ENCODE peak calls at places on chromosomes 7 and 10, in seven cellular contexts. G is HCT116, P is Panc1, J is HepG2, U is GM23338, B is GM12878, Q is K562. S is an unnamed sample.
A peak's percentile ranks its signal among the peaks of the same experiment; 100 is the strongest.

GRCh38 chr7:22255834-22256233 is 101.1 kb downstream of the RAPGEF5 start:
- ATAC-seq in G (no peak), P (no peak), J (no peak), U (peak; percentile 81), B (peak; percentile 44), Q (no peak), S (no peak)

GRCh38 chr7:87210506-87210905 is 9.0 kb downstream of the TMEM243 start:
- ATAC-seq in G (no peak), P (no peak), J (no peak), U (no peak), B (no peak), Q (peak; percentile 34), S (no peak)

GRCh38 chr7:118872568-118872967 is 648.1 kb downstream of the ANKRD7 start:
- ATAC-seq in G (no peak), P (no peak), J (no peak), U (no peak), B (no peak), Q (no peak), S (no peak)

GRCh38 chr10:48518926-48519730 is 85.7 kb downstream of the ARHGAP22 start:
- ATAC-seq in G (no peak), P (no peak), J (no peak), U (no peak), B (peak; percentile 15), Q (no peak), S (no peak)

GRCh38 chr10:27366769-27367168 is 126.2 kb upstream of the ACBD5 start:
- ATAC-seq in G (no peak), P (no peak), J (no peak), U (no peak), B (peak; percentile 59), Q (no peak), S (no peak)

GRCh38 chr7:147635288-147635687 is 955.3 kb upstream of the C7orf33 start:
- ATAC-seq in G (no peak), P (no peak), J (no peak), U (no peak), B (no peak), Q (no peak), S (no peak)

GRCh38 chr7:94146408-94146807 is 142.3 kb upstream of the BET1 start:
- ATAC-seq in G (no peak), P (no peak), J (no peak), U (peak; percentile 77), B (no peak), Q (peak; percentile 34), S (no peak)

GRCh38 chr10:46014683-46015405 is 15.6 kb downstream of the NCOA4 start:
- ATAC-seq in G (no peak), P (no peak), J (no peak), U (no peak), B (peak; percentile 36), Q (no peak), S (no peak)

GRCh38 chr7:158355456-158356065 is 232.1 kb downstream of the PTPRN2 start:
- ATAC-seq in G (peak; percentile 69), P (peak; percentile 88), J (peak; percentile 78), U (peak; percentile 36), B (no peak), Q (peak; percentile 82), S (no peak)

GRCh38 chr10:123930340-123931001 is 38.9 kb upstream of the CPXM2 start:
- ATAC-seq in G (no peak), P (no peak), J (no peak), U (no peak), B (no peak), Q (no peak), S (peak; percentile 81)

GRCh38 chr7:93981480-93981874 is 22.7 kb downstream of the BET1 start:
- ATAC-seq in G (no peak), P (no peak), J (no peak), U (peak; percentile 81), B (no peak), Q (no peak), S (no peak)

GRCh38 chr7:123669485-123669884 is 13.8 kb downstream of the LMOD2 start:
- ATAC-seq in G (no peak), P (no peak), J (peak; percentile 27), U (no peak), B (no peak), Q (no peak), S (no peak)

DNA sequence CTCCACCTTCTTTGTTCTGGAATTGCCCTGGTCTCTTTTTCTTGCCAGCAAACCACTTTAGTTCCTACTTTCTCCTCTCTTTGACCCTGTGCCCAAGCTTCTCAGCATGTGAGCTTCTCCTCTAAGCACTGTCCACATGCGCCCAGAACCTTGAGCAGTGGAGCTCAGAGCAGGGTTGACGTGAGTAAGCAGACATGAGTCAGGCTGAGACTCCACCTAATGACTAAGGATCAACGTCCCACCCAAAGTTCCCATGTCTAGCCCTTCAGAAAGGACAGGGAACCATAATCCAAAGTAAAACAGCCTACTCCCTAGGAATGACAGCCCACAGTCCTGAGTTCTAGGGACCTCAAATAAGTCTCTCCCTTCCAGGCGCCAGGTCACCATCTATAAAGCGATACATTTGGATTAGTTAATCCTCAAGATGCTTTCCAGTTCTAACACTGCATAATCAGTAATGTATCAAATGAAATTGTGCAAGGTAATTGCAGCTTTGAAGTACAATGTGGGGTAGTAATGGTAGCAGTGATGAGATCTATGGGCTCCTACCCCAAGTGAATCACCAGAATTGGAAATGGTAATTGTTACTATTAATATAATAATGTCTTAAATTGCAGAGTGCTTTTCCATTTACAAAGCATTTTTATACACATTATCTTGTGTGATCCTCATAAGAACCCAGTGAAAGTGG is 44.5 kb downstream of the KCNMA1 start:
- ATAC-seq in G (peak; percentile 91), P (peak; percentile 92), J (no peak), U (no peak), B (no peak), Q (peak; percentile 67), S (peak; percentile 73)
- TF ChIP-seq POLR2AphosphoS5 in G (no peak), P (no peak), J (no peak), U (no peak), B (no peak), Q (no peak), S (peak; percentile 64)

DNA sequence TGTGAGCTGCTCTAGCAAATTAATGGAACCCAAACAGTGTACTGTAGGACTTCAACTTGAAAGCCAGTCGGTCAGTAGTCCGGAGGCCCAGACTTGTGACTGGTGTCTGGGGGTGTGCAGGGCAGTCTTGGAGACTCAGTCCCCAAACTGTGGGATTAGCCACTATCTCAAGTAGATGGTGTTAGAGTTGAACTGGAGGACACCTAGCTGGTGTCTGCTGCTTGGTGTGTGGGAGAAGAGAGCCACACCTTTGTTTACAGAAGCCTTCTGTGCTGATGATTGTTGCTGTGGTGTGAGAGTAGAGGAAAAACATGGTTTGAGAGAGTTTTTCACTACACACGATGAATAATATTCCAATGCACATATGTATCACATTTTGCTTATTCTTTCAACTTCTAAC is 47.4 kb downstream of the CUL2 start:
- ATAC-seq in G (no peak), P (no peak), J (no peak), U (no peak), B (no peak), Q (peak; percentile 93), S (no peak)
- H3K27ac ChIP-seq in G (peak overlapping the region; percentile 81), P (no peak overlapping the region), J (no peak overlapping the region), U (peak overlapping the region; percentile 30), B (no peak overlapping the region), Q (peak overlapping the region; percentile 38), S (no peak overlapping the region)

DNA sequence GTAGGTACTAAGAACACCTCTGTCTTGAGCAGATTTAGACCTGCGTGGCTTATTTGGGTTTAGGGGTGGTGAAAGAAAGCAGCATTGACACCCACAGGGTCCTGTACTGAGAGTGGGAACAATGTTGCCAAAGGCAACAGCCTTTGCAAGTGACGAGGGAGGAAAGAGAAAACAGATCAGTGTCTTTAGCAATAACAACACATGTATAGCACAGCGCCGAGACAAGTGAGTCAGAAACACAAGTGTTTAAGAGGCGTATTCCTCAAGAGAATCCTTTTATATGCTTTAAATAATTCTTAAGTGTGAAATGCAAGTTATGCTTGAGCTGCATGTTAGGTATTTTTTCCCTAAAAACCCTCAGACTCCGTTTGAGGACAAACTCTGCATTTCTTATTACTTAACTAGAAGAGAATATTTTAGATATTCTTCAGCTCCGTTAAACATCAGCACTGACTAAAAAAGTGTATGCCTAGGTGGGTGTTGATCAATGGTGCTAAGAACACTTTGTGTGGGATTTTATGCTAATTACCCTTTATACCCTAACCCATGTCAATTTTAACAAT is 1095.5 kb upstream of the CELF2 start:
- ATAC-seq in G (no peak), P (no peak), J (no peak), U (no peak), B (no peak), Q (no peak), S (no peak)
- TF ChIP-seq POLR2AphosphoS5 in G (no peak), P (no peak), J (no peak), U (no peak), B (no peak), Q (no peak), S (no peak)

DNA sequence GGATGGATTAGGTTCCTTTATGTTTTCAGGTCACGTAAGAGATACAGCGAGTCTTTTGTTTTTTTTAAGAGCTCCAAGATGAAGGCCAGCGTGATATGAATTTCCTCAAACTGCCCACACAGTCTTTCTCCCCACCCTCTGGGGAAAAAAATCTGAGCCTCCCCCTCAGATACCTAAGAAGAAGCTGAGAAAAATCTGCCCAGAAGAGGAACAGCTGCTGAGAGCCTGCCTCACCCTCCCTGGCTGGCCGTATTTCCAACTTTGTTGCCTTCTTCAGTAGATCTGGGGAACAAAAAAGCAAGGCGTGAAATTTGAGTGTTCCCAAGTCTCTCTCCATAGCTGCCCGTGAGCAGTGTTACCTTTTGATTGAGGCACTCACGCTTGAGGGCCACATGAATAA is 208.1 kb downstream of the KIAA1217 start:
- ATAC-seq in G (no peak), P (no peak), J (no peak), U (no peak), B (no peak), Q (no peak), S (no peak)
- H3K27ac ChIP-seq in G (no peak overlapping the region), P (no peak overlapping the region), J (no peak overlapping the region), U (no peak overlapping the region), B (no peak overlapping the region), Q (no peak overlapping the region), S (peak overlapping the region; percentile 70)

GRCh38 chr10:31942435-31942834 is 13.8 kb upstream of the ARHGAP12 start:
- ATAC-seq in G (no peak), P (no peak), J (no peak), U (no peak), B (no peak), Q (no peak), S (no peak)

GRCh38 chr10:31940839-31941653 is 12.4 kb upstream of the ARHGAP12 start:
- ATAC-seq in G (peak; percentile 84), P (peak; percentile 94), J (peak; percentile 86), U (no peak), B (peak; percentile 42), Q (peak; percentile 63), S (peak; percentile 51)

GRCh38 chr10:31944071-31944433 is 15.4 kb upstream of the ARHGAP12 start:
- ATAC-seq in G (no peak), P (no peak), J (peak; percentile 10), U (no peak), B (no peak), Q (no peak), S (no peak)

GRCh38 chr10:31945392-31945791 is 16.8 kb upstream of the ARHGAP12 start:
- ATAC-seq in G (no peak), P (no peak), J (no peak), U (no peak), B (no peak), Q (no peak), S (no peak)

DNA sequence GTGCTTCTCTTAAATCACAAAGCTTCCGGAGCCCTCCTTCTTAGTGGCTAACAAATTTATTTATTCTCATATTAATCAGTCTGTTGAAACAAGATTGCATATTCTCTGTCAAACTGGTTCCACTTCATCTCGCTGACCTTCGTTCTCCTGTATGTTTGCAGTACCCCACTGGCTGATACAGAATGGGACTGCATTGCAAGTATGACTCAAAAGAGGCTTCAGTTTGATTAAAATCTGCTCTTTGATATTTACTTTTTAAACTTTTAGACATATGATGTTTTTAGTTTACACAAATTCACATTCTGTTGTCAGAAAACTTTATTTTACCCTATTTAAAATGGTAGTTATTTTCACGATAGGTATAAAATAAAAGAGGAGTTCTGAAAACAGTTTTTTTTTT is 14.3 kb upstream of the ARHGAP12 start:
- ATAC-seq in G (no peak), P (no peak), J (peak; percentile 68), U (no peak), B (no peak), Q (no peak), S (no peak)
- TF ChIP-seq POLR2AphosphoS5 in G (no peak), P (no peak), J (no peak), U (no peak), B (no peak), Q (no peak), S (no peak)

S was measured in gastroesophageal sphincter.